ENCODE peak calls at places on chromosomes 11 and 22, in five cellular contexts. W is smooth muscle cell of the brain vasculature; B is CD14-positive monocyte; X is AG08396; T is activated T-cell treated with anti-CD3 and anti-CD28 coated beads, Interleukin-2, amount 50 U/mL, for 72 hours. P is an unnamed sample.

GRCh38 chr11:32333335-32333991 is 101.9 kb downstream of the WT1 start:
- DNase-seq in W (no peak), B (peak), X (peak), T (peak), P (no peak)

GRCh38 chr22:23716811-23717801 is 26.3 kb downstream of the RGL4 start:
- DNase-seq in W (peak), B (peak), X (peak), T (peak), P (peak)

GRCh38 chr22:33300165-33300564 is 242.0 kb upstream of the SYN3 start:
- DNase-seq in W (no peak), B (no peak), X (no peak), T (no peak), P (no peak)

GRCh38 chr11:3160252-3161031 is 4.7 kb downstream of the OSBPL5 start:
- DNase-seq in W (peak), B (peak), X (peak), T (peak), P (peak)

GRCh38 chr22:38725900-38726655 is 20.3 kb downstream of the GTPBP1 start:
- DNase-seq in W (no peak), B (peak), X (no peak), T (no peak), P (no peak)

GRCh38 chr22:22408731-22409696 is 99.5 kb downstream of the ZNF280B start:
- DNase-seq in W (no peak), B (no peak), X (peak), T (peak), P (no peak)

GRCh38 chr11:117563556-117563955 is 233.5 kb downstream of the DSCAML1 start:
- DNase-seq in W (no peak), B (no peak), X (no peak), T (no peak), P (no peak)

GRCh38 chr11:75783416-75784084 is 15.0 kb downstream of the DGAT2 start:
- DNase-seq in W (no peak), B (no peak), X (no peak), T (no peak), P (no peak)

GRCh38 chr11:36122715-36123114 is 166.5 kb downstream of the COMMD9 start:
- DNase-seq in W (no peak), B (no peak), X (no peak), T (no peak), P (no peak)

GRCh38 chr22:43066844-43067385 is 22.3 kb downstream of the TTLL1 start:
- DNase-seq in W (peak), B (no peak), X (peak), T (no peak), P (no peak)

GRCh38 chr11:73193251-73194033 is 24.6 kb upstream of the P2RY2 start:
- DNase-seq in W (no peak), B (peak), X (no peak), T (no peak), P (no peak)

GRCh38 chr11:67437082-67437821 is at the start of gene PTPRCAP:
- DNase-seq in W (no peak), B (no peak), X (no peak), T (peak), P (no peak)

GRCh38 chr11:75323609-75324008 is 27.9 kb downstream of the ARRB1 start:
- DNase-seq in W (no peak), B (no peak), X (no peak), T (no peak), P (no peak)

GRCh38 chr11:126106929-126107328 is 44.3 kb upstream of the CDON start:
- DNase-seq in W (no peak), B (no peak), X (no peak), T (no peak), P (no peak)

GRCh38 chr11:111845256-111846028 is 25.9 kb downstream of the ALG9 start:
- DNase-seq in W (no peak), B (peak), X (no peak), T (no peak), P (no peak)

GRCh38 chr11:123330948-123331347 is 99.1 kb upstream of the GRAMD1B start:
- DNase-seq in W (no peak), B (no peak), X (no peak), T (no peak), P (no peak)

P was measured in SK-N-MC.